ENCODE peak calls at places on chromosomes 2 and 18, in five cellular contexts. Z is GM12891, F is H1, I is HepG2, M is K562. O is an unnamed sample.

GRCh38 chr2:120737802-120738516 is 2.3 kb downstream of the GLI2 start:
- DNase-seq in Z (no peak), F (no peak), I (no peak), M (no peak), O (no peak)

GRCh38 chr2:74440378-74441110 is 1.2 kb downstream of the RTKN start:
- DNase-seq in M (peak), I (peak), Z (peak), F (no peak), O (peak)

GRCh38 chr2:30234180-30234971 is 3.0 kb downstream of the LBH start:
- DNase-seq in M (no peak), I (peak), Z (no peak), F (no peak), O (no peak)

GRCh38 chr18:42052137-42052708 is 97.2 kb downstream of the PIK3C3 start:
- DNase-seq in M (peak), F (no peak), I (no peak), Z (no peak), O (no peak)

GRCh38 chr2:162007447-162008040 is 66.5 kb downstream of the DPP4 start:
- DNase-seq in I (no peak), F (no peak), Z (no peak), M (peak), O (no peak)

GRCh38 chr2:2896011-2896410 is 481.6 kb downstream of the EIPR1 start:
- DNase-seq in Z (no peak), M (no peak), I (no peak), F (no peak), O (no peak)

GRCh38 chr2:240211598-240212424 is 71.4 kb upstream of the OTOS start:
- DNase-seq in M (no peak), Z (no peak), I (no peak), F (no peak), O (no peak)

GRCh38 chr2:182973441-182974352 is 64.6 kb downstream of the NCKAP1 start:
- DNase-seq in Z (no peak), F (no peak), M (no peak), I (peak), O (no peak)

GRCh38 chr2:113910110-113910717 is 20.3 kb downstream of the ACTR3 start:
- DNase-seq in Z (no peak), F (no peak), M (peak), I (no peak), O (no peak)

GRCh38 chr2:238305092-238305862 is 15.0 kb upstream of the TRAF3IP1 start:
- DNase-seq in Z (no peak), F (no peak), I (peak), M (peak), O (no peak)

GRCh38 chr2:84833481-84834150 is 47.3 kb downstream of the TRABD2A start:
- DNase-seq in Z (no peak), F (no peak), I (no peak), M (no peak), O (no peak)

GRCh38 chr2:39124770-39125075 is 3.9 kb upstream of the SOS1 start:
- DNase-seq in Z (no peak), I (no peak), F (no peak), M (peak), O (no peak)

GRCh38 chr2:75100011-75100680 is 99.2 kb downstream of the TACR1 start:
- DNase-seq in I (no peak), F (no peak), Z (no peak), M (no peak), O (no peak)

GRCh38 chr2:219595250-219595649 is 2.4 kb upstream of the STK11IP start:
- DNase-seq in M (peak), F (no peak), I (peak), Z (no peak), O (no peak)

GRCh38 chr18:7577706-7578105 is 10.6 kb downstream of the PTPRM start:
- DNase-seq in F (peak), M (no peak), Z (no peak), I (peak), O (no peak)

GRCh38 chr2:191298306-191298705 is 53.1 kb downstream of the MYO1B start:
- DNase-seq in F (no peak), M (no peak), Z (no peak), I (no peak), O (no peak)

GRCh38 chr2:112807233-112807807 is 23.0 kb upstream of the IL1A start:
- DNase-seq in F (no peak), Z (no peak), M (no peak), I (no peak), O (no peak)

GRCh38 chr2:172674034-172674967 is 61.3 kb upstream of the RAPGEF4 start:
- DNase-seq in M (peak), Z (peak), I (no peak), F (peak), O (peak)

GRCh38 chr2:58984731-58985130 is 743.6 kb upstream of the FANCL start:
- DNase-seq in M (no peak), F (no peak), I (no peak), Z (no peak), O (no peak)

GRCh38 chr2:37655442-37655841 is 16.0 kb downstream of the CDC42EP3 start:
- DNase-seq in M (no peak), Z (no peak), I (no peak), F (no peak), O (no peak)

GRCh38 chr2:241217320-241218031 is 29.0 kb downstream of the ANO7 start:
- DNase-seq in I (peak), M (peak), F (no peak), Z (peak), O (peak)

GRCh38 chr2:10868465-10869314 is 43.0 kb upstream of the KCNF1 start:
- DNase-seq in Z (no peak), F (no peak), M (no peak), I (no peak), O (no peak)
- TF ChIP-seq TAF1 in Z (no peak), F (no peak), M (no peak), I (no peak), O (no peak)

DNA sequence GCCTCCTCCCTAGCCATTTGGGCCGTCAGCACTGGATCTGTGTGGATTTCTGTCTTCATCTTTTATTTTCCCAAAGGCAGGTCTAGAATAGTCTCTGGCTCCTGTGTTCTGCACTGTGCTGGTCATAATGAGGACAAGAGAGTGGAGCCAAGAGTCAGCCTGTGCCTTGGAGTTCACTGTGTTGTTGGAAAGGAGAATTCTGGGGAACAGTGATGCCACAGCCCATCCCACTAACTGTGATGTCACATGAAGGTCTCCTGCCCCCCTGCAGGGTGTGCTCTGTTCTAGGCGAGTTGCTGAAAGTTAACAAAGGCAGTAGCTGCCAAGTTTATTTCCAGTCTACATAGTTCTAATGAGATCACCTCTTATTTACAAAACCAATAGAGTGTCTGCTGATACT is 248.5 kb downstream of the TPGS2 start:
- DNase-seq in M (no peak), Z (no peak), F (no peak), I (no peak), O (no peak)
- TF ChIP-seq POLR2AphosphoS5 in M (no peak), Z (no peak), F (no peak), I (no peak), O (no peak)

GRCh38 chr2:27170569-27171337 is 21.9 kb downstream of the TCF23 start:
- DNase-seq in M (no peak), F (no peak), Z (no peak), I (no peak), O (no peak)

GRCh38 chr2:27162151-27163121 is 13.6 kb downstream of the TCF23 start:
- DNase-seq in Z (no peak), F (no peak), I (peak), M (peak), O (no peak)

GRCh38 chr2:27159271-27159670 is 10.5 kb downstream of the TCF23 start:
- DNase-seq in I (no peak), Z (no peak), M (no peak), F (no peak), O (no peak)

GRCh38 chr2:27164960-27165763 is 16.4 kb downstream of the TCF23 start:
- DNase-seq in M (no peak), F (no peak), Z (no peak), I (no peak), O (no peak)
- TF ChIP-seq POLR2A in M (no peak), F (no peak), Z (no peak), I (no peak), O (no peak)

DNA sequence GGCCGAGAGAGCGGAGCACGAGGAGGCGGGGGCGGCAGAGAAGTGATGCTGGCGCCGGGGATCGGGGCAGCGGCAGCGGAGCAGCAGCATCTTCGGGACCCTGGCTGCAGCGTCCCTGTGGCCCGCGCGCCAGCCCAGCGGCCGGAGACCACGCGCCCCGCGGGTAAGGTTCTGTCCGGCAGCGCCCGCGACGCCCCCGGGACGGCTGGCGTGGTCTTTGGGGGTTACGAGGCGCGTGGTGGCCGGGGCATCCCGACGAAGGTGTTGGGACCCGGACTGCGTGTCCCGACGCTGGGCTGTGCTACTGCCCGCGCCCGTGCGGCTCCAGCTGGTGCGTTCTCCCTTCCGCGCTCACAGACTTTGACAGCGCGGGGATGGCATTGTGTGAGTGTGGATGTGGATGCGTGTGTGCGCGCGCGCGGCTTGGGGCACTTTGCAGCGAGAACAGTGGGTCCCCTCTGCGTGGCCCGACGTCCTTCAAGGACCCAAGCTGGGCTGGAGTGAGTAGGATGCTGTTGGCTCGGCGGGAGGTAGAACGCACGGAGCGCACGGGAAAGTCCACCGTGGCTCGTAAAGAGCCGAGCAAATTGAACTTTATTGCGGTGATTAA is 405.0 kb downstream of the XIRP2 start:
- DNase-seq in Z (no peak), I (no peak), F (no peak), M (no peak), O (peak)
- TF ChIP-seq TAF1 in Z (no peak), I (no peak), F (no peak), M (no peak), O (no peak)

GRCh38 chr2:96869281-96869823 is 528 bp downstream of the SEMA4C start:
- DNase-seq in M (peak), I (peak), Z (no peak), F (no peak), O (no peak)
- TF ChIP-seq POLR2AphosphoS5 in M (no peak), I (no peak), Z (no peak), F (no peak), O (no peak)